ENCODE peak calls at places on chromosomes 4 and X, in eight cellular contexts. One of them, this sample, is unnamed.

GRCh38 chrX:121496966-121497365 is 449.6 kb downstream of the GLUD2 start:
- DNase-seq in MM.1S: no peak
- DNase-seq in choroid plexus epithelial cell: peak; percentile 60
- DNase-seq in PC-3: no peak
- DNase-seq in left ventricle myocardium inferior: no peak
- DNase-seq in lung: no peak
- DNase-seq in GM13977: no peak
- DNase-seq in astrocyte of the cerebellum: no peak
- DNase-seq in this sample: no peak

GRCh38 chr4:88062843-88063242 is 55.4 kb downstream of the PKD2 start:
- DNase-seq in lung: no peak
- DNase-seq in left ventricle myocardium inferior: no peak
- DNase-seq in GM13977: no peak
- DNase-seq in MM.1S: no peak
- DNase-seq in choroid plexus epithelial cell: no peak
- DNase-seq in PC-3: no peak
- DNase-seq in astrocyte of the cerebellum: no peak
- DNase-seq in this sample: no peak

GRCh38 chrX:53631156-53631555 is 55.4 kb downstream of the HUWE1 start:
- DNase-seq in lung: no peak
- DNase-seq in MM.1S: no peak
- DNase-seq in choroid plexus epithelial cell: peak; percentile 34
- DNase-seq in GM13977: no peak
- DNase-seq in astrocyte of the cerebellum: no peak
- DNase-seq in left ventricle myocardium inferior: no peak
- DNase-seq in PC-3: no peak
- DNase-seq in this sample: no peak

GRCh38 chr4:173347467-173347866 is 13.3 kb upstream of the HMGB2 start:
- DNase-seq in MM.1S: no peak
- DNase-seq in lung: no peak
- DNase-seq in choroid plexus epithelial cell: no peak
- DNase-seq in astrocyte of the cerebellum: no peak
- DNase-seq in left ventricle myocardium inferior: no peak
- DNase-seq in PC-3: no peak
- DNase-seq in GM13977: no peak
- DNase-seq in this sample: no peak

GRCh38 chrX:138128025-138128671 is 562.2 kb downstream of the ZIC3 start:
- DNase-seq in GM13977: peak; percentile 21
- DNase-seq in PC-3: peak; percentile 75
- DNase-seq in choroid plexus epithelial cell: peak; percentile 34
- DNase-seq in lung: no peak
- DNase-seq in astrocyte of the cerebellum: no peak
- DNase-seq in left ventricle myocardium inferior: no peak
- DNase-seq in MM.1S: peak; percentile 44
- DNase-seq in this sample: peak; percentile 10

GRCh38 chr4:89404530-89404929 is 96.9 kb upstream of the GPRIN3 start:
- DNase-seq in astrocyte of the cerebellum: no peak
- DNase-seq in PC-3: no peak
- DNase-seq in choroid plexus epithelial cell: no peak
- DNase-seq in MM.1S: no peak
- DNase-seq in lung: no peak
- DNase-seq in left ventricle myocardium inferior: no peak
- DNase-seq in GM13977: no peak
- DNase-seq in this sample: no peak

GRCh38 chr4:1793496-1793840 is 375 bp downstream of the FGFR3 start:
- DNase-seq in choroid plexus epithelial cell: peak; percentile 17
- DNase-seq in lung: no peak
- DNase-seq in PC-3: peak; percentile 12
- DNase-seq in MM.1S: peak; percentile 15
- DNase-seq in left ventricle myocardium inferior: peak; percentile 52
- DNase-seq in astrocyte of the cerebellum: no peak
- DNase-seq in GM13977: peak; percentile 80
- DNase-seq in this sample: peak; percentile 76

GRCh38 chr4:7531640-7531994 is 96.9 kb upstream of the PSAPL1 start:
- DNase-seq in left ventricle myocardium inferior: no peak
- DNase-seq in astrocyte of the cerebellum: no peak
- DNase-seq in lung: no peak
- DNase-seq in PC-3: no peak
- DNase-seq in MM.1S: no peak
- DNase-seq in choroid plexus epithelial cell: no peak
- DNase-seq in GM13977: no peak
- DNase-seq in this sample: no peak

GRCh38 chr4:180993179-180993841 is 1249.9 kb upstream of the TENM3 start:
- DNase-seq in left ventricle myocardium inferior: no peak
- DNase-seq in GM13977: no peak
- DNase-seq in astrocyte of the cerebellum: no peak
- DNase-seq in lung: no peak
- DNase-seq in choroid plexus epithelial cell: no peak
- DNase-seq in MM.1S: no peak
- DNase-seq in PC-3: no peak
- DNase-seq in this sample: no peak

GRCh38 chr4:140049924-140050681 is 103.9 kb downstream of the MAML3 start:
- DNase-seq in astrocyte of the cerebellum: no peak
- DNase-seq in lung: no peak
- DNase-seq in GM13977: peak; percentile 20
- DNase-seq in PC-3: peak; percentile 18
- DNase-seq in MM.1S: no peak
- DNase-seq in left ventricle myocardium inferior: no peak
- DNase-seq in choroid plexus epithelial cell: peak; percentile 70
- DNase-seq in this sample: peak; percentile 31

GRCh38 chr4:154329939-154330338 is 161.7 kb downstream of the DCHS2 start:
- DNase-seq in MM.1S: no peak
- DNase-seq in choroid plexus epithelial cell: peak; percentile 20
- DNase-seq in left ventricle myocardium inferior: no peak
- DNase-seq in PC-3: no peak
- DNase-seq in GM13977: no peak
- DNase-seq in lung: no peak
- DNase-seq in astrocyte of the cerebellum: no peak
- DNase-seq in this sample: no peak

GRCh38 chrX:47515941-47516649 is 33.1 kb upstream of the ZNF41 start:
- DNase-seq in GM13977: no peak
- DNase-seq in PC-3: peak; percentile 80
- DNase-seq in left ventricle myocardium inferior: no peak
- DNase-seq in astrocyte of the cerebellum: no peak
- DNase-seq in lung: no peak
- DNase-seq in choroid plexus epithelial cell: peak; percentile 68
- DNase-seq in MM.1S: no peak
- DNase-seq in this sample: no peak

GRCh38 chr4:173333658-173334084 is 487 bp downstream of the HMGB2 start:
- DNase-seq in left ventricle myocardium inferior: peak; percentile 68
- DNase-seq in lung: peak; percentile 56
- DNase-seq in PC-3: peak; percentile 13
- DNase-seq in astrocyte of the cerebellum: no peak
- DNase-seq in MM.1S: peak; percentile 46
- DNase-seq in choroid plexus epithelial cell: peak; percentile 40
- DNase-seq in GM13977: no peak
- DNase-seq in this sample: peak; percentile 47

GRCh38 chr4:112885897-112886296 is 163.6 kb upstream of the ANK2 start:
- DNase-seq in left ventricle myocardium inferior: no peak
- DNase-seq in PC-3: no peak
- DNase-seq in GM13977: no peak
- DNase-seq in choroid plexus epithelial cell: no peak
- DNase-seq in MM.1S: no peak
- DNase-seq in lung: no peak
- DNase-seq in astrocyte of the cerebellum: no peak
- DNase-seq in this sample: no peak

GRCh38 chrX:47502591-47503222 is 19.7 kb upstream of the ZNF41 start:
- DNase-seq in MM.1S: peak; percentile 40
- DNase-seq in lung: no peak
- DNase-seq in PC-3: no peak
- DNase-seq in choroid plexus epithelial cell: peak; percentile 59
- DNase-seq in left ventricle myocardium inferior: no peak
- DNase-seq in astrocyte of the cerebellum: no peak
- DNase-seq in GM13977: no peak
- DNase-seq in this sample: no peak

GRCh38 chrX:30504309-30504708 is 73.3 kb downstream of the TASL start:
- DNase-seq in GM13977: peak; percentile 24
- DNase-seq in left ventricle myocardium inferior: no peak
- DNase-seq in MM.1S: peak; percentile 21
- DNase-seq in astrocyte of the cerebellum: peak; percentile 36
- DNase-seq in PC-3: peak; percentile 64
- DNase-seq in choroid plexus epithelial cell: peak; percentile 57
- DNase-seq in lung: no peak
- DNase-seq in this sample: peak; percentile 8

GRCh38 chrX:50838820-50839600 is 25.0 kb upstream of the SHROOM4 start:
- DNase-seq in GM13977: no peak
- DNase-seq in lung: no peak
- DNase-seq in astrocyte of the cerebellum: peak; percentile 70
- DNase-seq in PC-3: peak; percentile 4
- DNase-seq in choroid plexus epithelial cell: peak; percentile 67
- DNase-seq in left ventricle myocardium inferior: no peak
- DNase-seq in MM.1S: no peak
- DNase-seq in this sample: no peak

GRCh38 chr4:121951570-121952110 is at the start of gene TRPC3:
- DNase-seq in left ventricle myocardium inferior: peak; percentile 23
- DNase-seq in GM13977: peak; percentile 58
- DNase-seq in choroid plexus epithelial cell: peak; percentile 16
- DNase-seq in MM.1S: no peak
- DNase-seq in PC-3: no peak
- DNase-seq in astrocyte of the cerebellum: no peak
- DNase-seq in lung: no peak
- DNase-seq in this sample: peak; percentile 71

GRCh38 chrX:154542723-154543424 is 3.8 kb downstream of the G6PD start:
- DNase-seq in PC-3: no peak
- DNase-seq in lung: peak; percentile 63
- DNase-seq in astrocyte of the cerebellum: no peak
- DNase-seq in GM13977: no peak
- DNase-seq in choroid plexus epithelial cell: no peak
- DNase-seq in MM.1S: no peak
- DNase-seq in left ventricle myocardium inferior: no peak
- DNase-seq in this sample: no peak

GRCh38 chr4:75698162-75698962 is 25.2 kb upstream of the G3BP2 start:
- DNase-seq in left ventricle myocardium inferior: no peak
- DNase-seq in PC-3: no peak
- DNase-seq in astrocyte of the cerebellum: no peak
- DNase-seq in MM.1S: no peak
- DNase-seq in choroid plexus epithelial cell: no peak
- DNase-seq in GM13977: peak; percentile 69
- DNase-seq in lung: no peak
- DNase-seq in this sample: peak; percentile 66

GRCh38 chrX:124388562-124388961 is 42.2 kb downstream of the SH2D1A start:
- DNase-seq in PC-3: peak; percentile 64
- DNase-seq in left ventricle myocardium inferior: no peak
- DNase-seq in MM.1S: peak; percentile 72
- DNase-seq in astrocyte of the cerebellum: peak; percentile 29
- DNase-seq in GM13977: peak; percentile 41
- DNase-seq in choroid plexus epithelial cell: peak; percentile 63
- DNase-seq in lung: peak; percentile 38
- DNase-seq in this sample: peak; percentile 11

GRCh38 chrX:19007868-19008267 is 24.0 kb upstream of the PHKA2 start:
- DNase-seq in astrocyte of the cerebellum: no peak
- DNase-seq in lung: no peak
- DNase-seq in PC-3: no peak
- DNase-seq in left ventricle myocardium inferior: no peak
- DNase-seq in choroid plexus epithelial cell: no peak
- DNase-seq in MM.1S: no peak
- DNase-seq in GM13977: no peak
- DNase-seq in this sample: no peak

GRCh38 chrX:19007011-19007410 is 23.1 kb upstream of the PHKA2 start:
- DNase-seq in lung: no peak
- DNase-seq in GM13977: no peak
- DNase-seq in left ventricle myocardium inferior: no peak
- DNase-seq in PC-3: no peak
- DNase-seq in astrocyte of the cerebellum: no peak
- DNase-seq in MM.1S: no peak
- DNase-seq in choroid plexus epithelial cell: no peak
- DNase-seq in this sample: no peak

GRCh38 chrX:19003756-19004155 is 19.8 kb upstream of the PHKA2 start:
- DNase-seq in PC-3: no peak
- DNase-seq in choroid plexus epithelial cell: no peak
- DNase-seq in left ventricle myocardium inferior: no peak
- DNase-seq in GM13977: no peak
- DNase-seq in astrocyte of the cerebellum: no peak
- DNase-seq in lung: no peak
- DNase-seq in MM.1S: no peak
- DNase-seq in this sample: no peak

GRCh38 chrX:19005909-19006308 is 22.0 kb upstream of the PHKA2 start:
- DNase-seq in GM13977: no peak
- DNase-seq in MM.1S: no peak
- DNase-seq in choroid plexus epithelial cell: no peak
- DNase-seq in PC-3: peak; percentile 51
- DNase-seq in left ventricle myocardium inferior: no peak
- DNase-seq in lung: no peak
- DNase-seq in astrocyte of the cerebellum: no peak
- DNase-seq in this sample: no peak
- TF ChIP-seq CTCF in GM13977: peak; percentile 23
- TF ChIP-seq CTCF in MM.1S: no peak
- TF ChIP-seq CTCF in choroid plexus epithelial cell: no peak
- TF ChIP-seq CTCF in PC-3: peak; percentile 62
- TF ChIP-seq CTCF in left ventricle myocardium inferior: no peak
- TF ChIP-seq CTCF in lung: no peak
- TF ChIP-seq CTCF in astrocyte of the cerebellum: no peak
- TF ChIP-seq CTCF in this sample: no peak

DNA sequence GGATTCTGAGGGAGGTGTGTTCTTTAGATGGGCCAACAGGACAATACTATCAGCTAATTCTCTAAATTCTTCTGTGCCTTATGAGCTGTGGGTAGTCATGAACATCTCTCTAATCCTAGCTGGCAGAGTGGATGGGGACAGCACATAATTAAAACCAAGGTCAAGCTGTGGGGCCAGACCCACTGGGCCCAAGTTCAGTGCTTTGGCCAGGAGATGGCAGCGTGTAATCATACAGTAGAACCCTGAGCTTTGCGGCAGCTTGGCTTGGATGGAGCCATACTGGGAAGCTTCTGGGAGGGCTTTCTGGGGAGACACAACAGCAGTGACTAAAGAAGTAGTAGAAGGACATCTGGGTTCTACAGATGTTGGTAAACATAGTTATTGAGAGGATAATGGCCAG is 140.3 kb upstream of the CXCL13 start:
- DNase-seq in left ventricle myocardium inferior: no peak
- DNase-seq in lung: peak; percentile 32
- DNase-seq in PC-3: peak; percentile 48
- DNase-seq in astrocyte of the cerebellum: no peak
- DNase-seq in choroid plexus epithelial cell: peak; percentile 40
- DNase-seq in MM.1S: no peak
- DNase-seq in GM13977: no peak
- DNase-seq in this sample: no peak
- TF ChIP-seq CTCF in left ventricle myocardium inferior: peak; percentile 60
- TF ChIP-seq CTCF in lung: peak; percentile 1
- TF ChIP-seq CTCF in PC-3: peak; percentile 63
- TF ChIP-seq CTCF in astrocyte of the cerebellum: peak; percentile 53
- TF ChIP-seq CTCF in choroid plexus epithelial cell: peak; percentile 68
- TF ChIP-seq CTCF in MM.1S: peak; percentile 64
- TF ChIP-seq CTCF in GM13977: peak; percentile 45
- TF ChIP-seq CTCF in this sample: peak; percentile 17

GRCh38 chrX:99266255-99266654 is 1143.8 kb downstream of the PCDH19 start:
- DNase-seq in choroid plexus epithelial cell: no peak
- DNase-seq in lung: no peak
- DNase-seq in PC-3: no peak
- DNase-seq in left ventricle myocardium inferior: no peak
- DNase-seq in astrocyte of the cerebellum: no peak
- DNase-seq in MM.1S: no peak
- DNase-seq in GM13977: no peak
- DNase-seq in this sample: no peak

GRCh38 chrX:99271641-99272040 is 1138.4 kb downstream of the PCDH19 start:
- DNase-seq in GM13977: no peak
- DNase-seq in choroid plexus epithelial cell: no peak
- DNase-seq in left ventricle myocardium inferior: no peak
- DNase-seq in MM.1S: no peak
- DNase-seq in astrocyte of the cerebellum: no peak
- DNase-seq in lung: no peak
- DNase-seq in PC-3: no peak
- DNase-seq in this sample: no peak
- TF ChIP-seq CTCF in GM13977: peak; percentile 2
- TF ChIP-seq CTCF in choroid plexus epithelial cell: no peak
- TF ChIP-seq CTCF in left ventricle myocardium inferior: no peak
- TF ChIP-seq CTCF in MM.1S: no peak
- TF ChIP-seq CTCF in astrocyte of the cerebellum: no peak
- TF ChIP-seq CTCF in lung: no peak
- TF ChIP-seq CTCF in PC-3: no peak
- TF ChIP-seq CTCF in this sample: no peak

GRCh38 chr4:184538023-184538599 is 63.8 kb upstream of the IRF2 start:
- DNase-seq in choroid plexus epithelial cell: peak; percentile 96
- DNase-seq in GM13977: peak; percentile 67
- DNase-seq in astrocyte of the cerebellum: peak; percentile 87
- DNase-seq in MM.1S: peak; percentile 93
- DNase-seq in PC-3: peak; percentile 80
- DNase-seq in lung: peak; percentile 87
- DNase-seq in left ventricle myocardium inferior: peak; percentile 91
- DNase-seq in this sample: peak; percentile 78
- TF ChIP-seq CTCF in choroid plexus epithelial cell: peak; percentile 85
- TF ChIP-seq CTCF in GM13977: peak; percentile 74
- TF ChIP-seq CTCF in astrocyte of the cerebellum: peak; percentile 70
- TF ChIP-seq CTCF in MM.1S: peak; percentile 63
- TF ChIP-seq CTCF in PC-3: peak; percentile 68
- TF ChIP-seq CTCF in lung: peak; percentile 72
- TF ChIP-seq CTCF in left ventricle myocardium inferior: peak; percentile 84
- TF ChIP-seq CTCF in this sample: peak; percentile 31

This sample was measured in GM20000.